ENCODE peak calls at places on chromosomes 5 and 9, in ten cellular contexts. One of them, this sample, is unnamed.

GRCh38 chr9:70540016-70540415 is 125.6 kb upstream of the KLF9 start:
- DNase-seq in psoas muscle: no peak
- DNase-seq in effector memory CD8-positive, alpha-beta T cell: no peak
- DNase-seq in heart right ventricle: no peak
- DNase-seq in iPS DF 19.7: no peak
- DNase-seq in Right ventricle myocardium superior: no peak
- DNase-seq in EL: no peak
- DNase-seq in left cardiac atrium: no peak
- DNase-seq in ELR: no peak
- DNase-seq in pulmonary artery endothelial cell: no peak
- DNase-seq in this sample: no peak

GRCh38 chr5:81247441-81247972 is 14.4 kb downstream of the CKMT2 start:
- DNase-seq in psoas muscle: no peak
- DNase-seq in effector memory CD8-positive, alpha-beta T cell: no peak
- DNase-seq in pulmonary artery endothelial cell: no peak
- DNase-seq in iPS DF 19.7: no peak
- DNase-seq in EL: peak
- DNase-seq in Right ventricle myocardium superior: no peak
- DNase-seq in ELR: peak
- DNase-seq in left cardiac atrium: no peak
- DNase-seq in heart right ventricle: no peak
- DNase-seq in this sample: no peak

GRCh38 chr5:151223447-151224264 is at the start of gene CCDC69:
- DNase-seq in effector memory CD8-positive, alpha-beta T cell: peak
- DNase-seq in heart right ventricle: peak
- DNase-seq in Right ventricle myocardium superior: peak
- DNase-seq in left cardiac atrium: peak
- DNase-seq in iPS DF 19.7: no peak
- DNase-seq in EL: peak
- DNase-seq in pulmonary artery endothelial cell: peak
- DNase-seq in psoas muscle: peak
- DNase-seq in ELR: peak
- DNase-seq in this sample: peak

GRCh38 chr5:130110333-130110732 is 206.1 kb downstream of the CHSY3 start:
- DNase-seq in effector memory CD8-positive, alpha-beta T cell: no peak
- DNase-seq in ELR: no peak
- DNase-seq in EL: no peak
- DNase-seq in iPS DF 19.7: no peak
- DNase-seq in Right ventricle myocardium superior: no peak
- DNase-seq in left cardiac atrium: no peak
- DNase-seq in heart right ventricle: no peak
- DNase-seq in pulmonary artery endothelial cell: no peak
- DNase-seq in psoas muscle: no peak
- DNase-seq in this sample: no peak

GRCh38 chr9:2216591-2216990 is 201.4 kb downstream of the SMARCA2 start:
- DNase-seq in EL: peak
- DNase-seq in effector memory CD8-positive, alpha-beta T cell: no peak
- DNase-seq in pulmonary artery endothelial cell: no peak
- DNase-seq in iPS DF 19.7: no peak
- DNase-seq in left cardiac atrium: no peak
- DNase-seq in psoas muscle: no peak
- DNase-seq in ELR: peak
- DNase-seq in heart right ventricle: no peak
- DNase-seq in Right ventricle myocardium superior: no peak
- DNase-seq in this sample: no peak

GRCh38 chr9:114386886-114387677 is 700 bp downstream of the AKNA start:
- DNase-seq in Right ventricle myocardium superior: peak
- DNase-seq in effector memory CD8-positive, alpha-beta T cell: no peak
- DNase-seq in heart right ventricle: peak
- DNase-seq in ELR: peak
- DNase-seq in iPS DF 19.7: no peak
- DNase-seq in EL: peak
- DNase-seq in left cardiac atrium: no peak
- DNase-seq in pulmonary artery endothelial cell: no peak
- DNase-seq in psoas muscle: no peak
- DNase-seq in this sample: no peak

GRCh38 chr9:111970827-111971226 is 74.2 kb downstream of the UGCG start:
- DNase-seq in left cardiac atrium: no peak
- DNase-seq in iPS DF 19.7: no peak
- DNase-seq in pulmonary artery endothelial cell: no peak
- DNase-seq in effector memory CD8-positive, alpha-beta T cell: no peak
- DNase-seq in psoas muscle: no peak
- DNase-seq in Right ventricle myocardium superior: no peak
- DNase-seq in EL: peak
- DNase-seq in heart right ventricle: no peak
- DNase-seq in ELR: peak
- DNase-seq in this sample: no peak

GRCh38 chr5:32443145-32443540 is 1.4 kb downstream of the ZFR start:
- DNase-seq in effector memory CD8-positive, alpha-beta T cell: no peak
- DNase-seq in iPS DF 19.7: no peak
- DNase-seq in psoas muscle: no peak
- DNase-seq in left cardiac atrium: no peak
- DNase-seq in EL: peak
- DNase-seq in ELR: peak
- DNase-seq in pulmonary artery endothelial cell: no peak
- DNase-seq in heart right ventricle: no peak
- DNase-seq in Right ventricle myocardium superior: no peak
- DNase-seq in this sample: no peak

GRCh38 chr9:131633491-131634031 is 88.2 kb downstream of the PRRT1B start:
- DNase-seq in psoas muscle: no peak
- DNase-seq in effector memory CD8-positive, alpha-beta T cell: no peak
- DNase-seq in iPS DF 19.7: no peak
- DNase-seq in left cardiac atrium: no peak
- DNase-seq in pulmonary artery endothelial cell: no peak
- DNase-seq in Right ventricle myocardium superior: no peak
- DNase-seq in heart right ventricle: no peak
- DNase-seq in EL: no peak
- DNase-seq in ELR: no peak
- DNase-seq in this sample: no peak

GRCh38 chr9:2970864-2971263 is 127.0 kb upstream of the PUM3 start:
- DNase-seq in psoas muscle: no peak
- DNase-seq in Right ventricle myocardium superior: no peak
- DNase-seq in pulmonary artery endothelial cell: no peak
- DNase-seq in left cardiac atrium: no peak
- DNase-seq in iPS DF 19.7: no peak
- DNase-seq in ELR: no peak
- DNase-seq in effector memory CD8-positive, alpha-beta T cell: no peak
- DNase-seq in heart right ventricle: no peak
- DNase-seq in EL: no peak
- DNase-seq in this sample: no peak

GRCh38 chr5:149372932-149373331 is 6.2 kb downstream of the IL17B start:
- DNase-seq in Right ventricle myocardium superior: no peak
- DNase-seq in heart right ventricle: no peak
- DNase-seq in left cardiac atrium: no peak
- DNase-seq in ELR: no peak
- DNase-seq in pulmonary artery endothelial cell: no peak
- DNase-seq in effector memory CD8-positive, alpha-beta T cell: no peak
- DNase-seq in psoas muscle: no peak
- DNase-seq in iPS DF 19.7: no peak
- DNase-seq in EL: no peak
- DNase-seq in this sample: no peak

GRCh38 chr5:33725846-33726245 is 165.9 kb downstream of the ADAMTS12 start:
- DNase-seq in pulmonary artery endothelial cell: no peak
- DNase-seq in left cardiac atrium: no peak
- DNase-seq in Right ventricle myocardium superior: no peak
- DNase-seq in ELR: peak
- DNase-seq in EL: peak
- DNase-seq in psoas muscle: no peak
- DNase-seq in iPS DF 19.7: no peak
- DNase-seq in effector memory CD8-positive, alpha-beta T cell: no peak
- DNase-seq in heart right ventricle: no peak
- DNase-seq in this sample: no peak

This sample was measured in CD14-positive monocyte.